ENCODE peak calls at places on chromosomes 12 and 14, in ten cellular contexts. V is fibroblast of lung; F is astrocyte of the cerebellum; B is tibial nerve; K is stomach; J is IMR-90; R is CD8-positive, alpha-beta T cell; Q is astrocyte; N is ovary; U is PC-3. X is an unnamed sample.

GRCh38 chr14:53715390-53715730 is 241.3 kb downstream of the BMP4 start:
- DNase-seq in U (peak), J (peak), R (no peak), F (peak), V (peak), Q (peak), B (no peak), K (no peak), N (no peak), X (no peak)

GRCh38 chr12:113422030-113422900 is at the start of gene SDSL:
- DNase-seq in F (no peak), V (peak), Q (peak), J (peak), B (no peak), U (peak), R (no peak), K (peak), N (peak), X (peak)

GRCh38 chr14:75101491-75101890 is 25.4 kb downstream of the NEK9 start:
- DNase-seq in J (no peak), V (no peak), U (no peak), F (no peak), K (no peak), N (no peak), B (no peak), R (no peak), Q (no peak), X (no peak)

GRCh38 chr12:96094201-96094600 is 58.8 kb upstream of the LTA4H start:
- DNase-seq in B (no peak), K (peak), R (no peak), J (no peak), U (peak), F (no peak), N (no peak), V (peak), Q (no peak), X (peak)

GRCh38 chr12:130136536-130136935 is 25.7 kb upstream of the FZD10 start:
- DNase-seq in R (no peak), K (no peak), J (no peak), N (no peak), F (no peak), B (no peak), Q (no peak), V (no peak), U (no peak), X (no peak)

GRCh38 chr14:21557084-21557901 is 22.6 kb downstream of the OR10G3 start:
- DNase-seq in N (peak), V (peak), K (peak), J (peak), B (peak), R (peak), F (peak), Q (peak), U (peak), X (peak)

GRCh38 chr12:42213954-42214426 is 24.1 kb downstream of the YAF2 start:
- DNase-seq in N (peak), J (peak), Q (peak), R (no peak), F (peak), K (peak), U (no peak), B (no peak), V (peak), X (no peak)

GRCh38 chr14:104976198-104977007 is 1.8 kb downstream of the AHNAK2 start:
- DNase-seq in F (no peak), K (peak), V (peak), R (peak), N (peak), B (peak), J (peak), Q (peak), U (peak), X (peak)

GRCh38 chr12:96526110-96526509 is 36.7 kb downstream of the CFAP54 start:
- DNase-seq in J (no peak), B (no peak), U (no peak), R (no peak), V (no peak), N (no peak), F (no peak), K (no peak), Q (no peak), X (no peak)

GRCh38 chr14:70827366-70828151 is 18.2 kb upstream of the MAP3K9 start:
- DNase-seq in U (peak), N (no peak), J (no peak), K (no peak), V (no peak), R (no peak), F (no peak), Q (no peak), B (no peak), X (no peak)

GRCh38 chr12:94263011-94263786 is 114.8 kb downstream of the PLXNC1 start:
- DNase-seq in K (no peak), Q (no peak), U (no peak), B (no peak), V (no peak), R (peak), F (no peak), J (no peak), N (peak), X (no peak)

GRCh38 chr14:36518031-36518585 is 1.9 kb downstream of the NKX2-1 start:
- DNase-seq in J (no peak), F (no peak), B (no peak), U (no peak), N (no peak), V (no peak), Q (no peak), K (no peak), R (no peak), X (no peak)

GRCh38 chr12:113266106-113266895 is 45.0 kb downstream of the TPCN1 start:
- DNase-seq in K (no peak), R (no peak), F (no peak), V (no peak), J (no peak), Q (no peak), U (no peak), B (no peak), N (peak), X (no peak)

GRCh38 chr12:124236651-124237050 is 58.2 kb upstream of the RFLNA start:
- DNase-seq in V (peak), F (peak), B (no peak), J (peak), N (no peak), R (no peak), Q (peak), U (no peak), K (no peak), X (no peak)

GRCh38 chr12:3164454-3165310 is 87.5 kb downstream of the TSPAN9 start:
- DNase-seq in J (peak), Q (no peak), V (no peak), K (no peak), N (no peak), F (no peak), U (no peak), B (no peak), R (no peak), X (no peak)

GRCh38 chr12:117403586-117404139 is 42.2 kb upstream of the NOS1 start:
- DNase-seq in J (no peak), K (no peak), B (no peak), V (no peak), F (no peak), U (no peak), N (no peak), R (no peak), Q (no peak), X (no peak)

GRCh38 chr12:100843061-100843460 is 48.5 kb downstream of the ANO4 start:
- DNase-seq in U (no peak), J (no peak), V (no peak), N (no peak), B (no peak), Q (no peak), F (no peak), K (no peak), R (no peak), X (no peak)

GRCh38 chr12:57171668-57172067 is 24.2 kb upstream of the LRP1-AS start:
- DNase-seq in F (no peak), V (peak), N (peak), Q (peak), K (no peak), U (no peak), R (peak), B (no peak), J (peak), X (no peak)

GRCh38 chr12:28938056-28938455 is 211.0 kb upstream of the FAR2 start:
- DNase-seq in R (no peak), F (no peak), K (no peak), Q (no peak), U (no peak), J (no peak), N (no peak), V (no peak), B (no peak), X (no peak)

GRCh38 chr12:111447571-111448265 is 42.0 kb downstream of the SH2B3 start:
- DNase-seq in N (no peak), F (no peak), B (no peak), V (no peak), Q (no peak), K (peak), U (no peak), J (no peak), R (no peak), X (no peak)

GRCh38 chr14:69133206-69134125 is 19.5 kb downstream of the DCAF5 start:
- DNase-seq in N (no peak), U (peak), F (no peak), B (no peak), V (peak), Q (peak), J (peak), K (no peak), R (no peak), X (no peak)

GRCh38 chr12:46675736-46676135 is 150.1 kb downstream of the SLC38A4 start:
- DNase-seq in R (no peak), U (peak), N (peak), J (peak), K (no peak), B (no peak), V (peak), F (peak), Q (peak), X (no peak)

GRCh38 chr14:101371691-101372493 is 189.4 kb upstream of the DIO3 start:
- DNase-seq in F (no peak), J (no peak), N (no peak), R (no peak), V (no peak), Q (no peak), K (no peak), B (no peak), U (no peak), X (no peak)

GRCh38 chr12:122886851-122887816 is 8.8 kb downstream of the VPS37B start:
- DNase-seq in F (peak), V (peak), R (no peak), U (peak), N (no peak), Q (peak), B (no peak), J (peak), K (peak), X (no peak)

GRCh38 chr12:64798165-64798564 is 26.3 kb upstream of the TBC1D30 start:
- DNase-seq in B (no peak), J (no peak), K (no peak), N (no peak), F (no peak), Q (no peak), U (no peak), R (no peak), V (no peak), X (no peak)

GRCh38 chr14:23089498-23090253 is 5.3 kb downstream of the ACIN1 start:
- DNase-seq in N (no peak), U (no peak), B (no peak), J (no peak), Q (no peak), K (no peak), V (no peak), R (no peak), F (no peak), X (no peak)

GRCh38 chr12:69291278-69291593 is 51.9 kb downstream of the CPSF6 start:
- DNase-seq in J (no peak), N (no peak), R (no peak), V (no peak), F (no peak), Q (no peak), B (no peak), U (no peak), K (no peak), X (no peak)

GRCh38 chr12:96201272-96202227 is 7.4 kb downstream of the ELK3 start:
- DNase-seq in F (no peak), N (no peak), V (no peak), U (no peak), J (no peak), Q (no peak), K (no peak), B (no peak), R (no peak), X (no peak)

GRCh38 chr14:64038857-64039542 is 186.2 kb downstream of the SYNE2 start:
- DNase-seq in J (peak), N (no peak), V (no peak), R (no peak), K (no peak), Q (no peak), F (no peak), U (no peak), B (no peak), X (no peak)

DNA sequence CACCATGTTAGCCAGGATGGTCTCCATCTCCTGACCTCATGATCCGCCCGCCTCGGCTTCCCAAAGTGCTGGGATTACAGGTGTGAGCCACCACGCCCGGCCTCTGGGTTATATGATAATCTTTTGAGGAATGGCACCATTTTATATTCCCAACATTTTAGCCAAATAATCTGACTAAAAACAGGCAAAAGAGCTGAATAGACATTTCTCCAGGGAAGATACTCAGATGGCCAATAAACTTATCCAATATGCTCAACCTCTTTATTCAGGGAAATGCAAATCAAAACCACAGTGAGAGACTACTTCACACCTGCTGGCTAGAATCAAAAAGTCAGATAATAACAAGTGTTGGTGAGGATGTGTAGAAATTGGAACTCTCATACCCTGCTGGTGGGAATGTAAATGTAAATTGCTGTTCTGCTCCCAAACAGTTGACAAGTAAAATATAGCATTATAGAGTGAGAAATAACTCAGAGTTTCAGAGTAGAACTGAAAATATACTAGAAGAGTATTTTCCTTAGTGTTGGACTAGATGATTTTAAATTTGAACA is 80.0 kb downstream of the RCOR1 start:
- DNase-seq in J (no peak), U (no peak), R (no peak), B (no peak), V (no peak), Q (no peak), F (no peak), N (no peak), K (no peak), X (no peak)
- TF ChIP-seq CTCF in J (peak), U (no peak), R (no peak), B (no peak), V (no peak), Q (peak), F (no peak), N (no peak), K (no peak), X (no peak)

GRCh38 chr14:94077111-94077821 is 3.7 kb downstream of the DDX24 start:
- DNase-seq in Q (no peak), F (no peak), J (no peak), R (no peak), K (no peak), B (no peak), N (no peak), V (no peak), U (no peak), X (no peak)
- H3K4me3 ChIP-seq in Q (no peak), F (no peak), J (peak), R (peak), K (peak), B (no peak), N (peak), V (no peak), U (peak), X (no peak)

GRCh38 chr14:77710364-77710763 is 2.5 kb downstream of the SLIRP start:
- DNase-seq in N (no peak), F (no peak), V (no peak), R (no peak), Q (no peak), K (no peak), J (no peak), U (no peak), B (no peak), X (no peak)

GRCh38 chr14:77708749-77709148 is 846 bp downstream of the SLIRP start:
- DNase-seq in J (no peak), U (no peak), V (no peak), Q (no peak), R (no peak), F (no peak), K (no peak), N (no peak), B (no peak), X (no peak)

GRCh38 chr14:77709412-77709811 is 1.5 kb downstream of the SLIRP start:
- DNase-seq in Q (no peak), K (no peak), J (no peak), V (no peak), B (no peak), N (no peak), U (no peak), F (no peak), R (no peak), X (no peak)

GRCh38 chr14:77707724-77708408 is at the start of the genes ALKBH1 and SLIRP:
- DNase-seq in K (peak), R (peak), J (peak), U (peak), B (peak), Q (peak), N (peak), V (peak), F (peak), X (peak)

DNA sequence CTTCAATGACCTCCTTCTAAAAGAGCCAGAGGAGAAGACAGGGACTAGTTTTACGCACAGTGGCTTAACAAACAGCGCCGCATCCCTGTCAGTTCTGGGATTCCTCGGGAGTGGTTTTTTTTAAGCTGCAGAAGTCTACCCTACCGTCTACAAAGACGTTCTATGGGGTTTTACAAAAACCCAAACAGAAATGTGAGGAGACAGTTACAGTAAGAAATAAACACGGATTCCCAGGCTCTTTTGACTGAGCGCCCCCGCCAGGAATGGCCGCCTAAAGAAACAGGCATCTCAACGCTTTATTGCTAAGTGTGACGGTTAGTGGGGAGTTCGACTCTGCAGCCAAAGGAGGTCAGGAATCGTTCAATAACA is 484 bp downstream of the ALKBH1 start:
- DNase-seq in Q (peak), J (peak), R (peak), B (no peak), F (peak), U (peak), N (no peak), K (no peak), V (peak), X (peak)
- TF ChIP-seq CTCF in Q (peak), J (peak), R (no peak), B (peak), F (peak), U (peak), N (no peak), K (no peak), V (peak), X (peak)

GRCh38 chr12:121575051-121575450 is 5.8 kb downstream of the KDM2B start:
- DNase-seq in R (no peak), B (no peak), U (no peak), V (no peak), F (no peak), Q (no peak), K (no peak), N (no peak), J (no peak), X (no peak)

GRCh38 chr12:121578230-121579189 is 2.3 kb downstream of the KDM2B start:
- DNase-seq in V (no peak), B (no peak), J (peak), K (no peak), Q (no peak), R (peak), U (no peak), N (peak), F (no peak), X (no peak)

GRCh38 chr12:121577443-121578180 is 3.2 kb downstream of the KDM2B start:
- DNase-seq in N (peak), R (no peak), F (no peak), K (no peak), V (no peak), B (no peak), Q (no peak), J (no peak), U (no peak), X (no peak)

GRCh38 chr12:121575952-121576615 is 4.7 kb downstream of the KDM2B start:
- DNase-seq in N (no peak), Q (no peak), B (no peak), V (no peak), F (no peak), R (no peak), K (no peak), U (no peak), J (no peak), X (no peak)

DNA sequence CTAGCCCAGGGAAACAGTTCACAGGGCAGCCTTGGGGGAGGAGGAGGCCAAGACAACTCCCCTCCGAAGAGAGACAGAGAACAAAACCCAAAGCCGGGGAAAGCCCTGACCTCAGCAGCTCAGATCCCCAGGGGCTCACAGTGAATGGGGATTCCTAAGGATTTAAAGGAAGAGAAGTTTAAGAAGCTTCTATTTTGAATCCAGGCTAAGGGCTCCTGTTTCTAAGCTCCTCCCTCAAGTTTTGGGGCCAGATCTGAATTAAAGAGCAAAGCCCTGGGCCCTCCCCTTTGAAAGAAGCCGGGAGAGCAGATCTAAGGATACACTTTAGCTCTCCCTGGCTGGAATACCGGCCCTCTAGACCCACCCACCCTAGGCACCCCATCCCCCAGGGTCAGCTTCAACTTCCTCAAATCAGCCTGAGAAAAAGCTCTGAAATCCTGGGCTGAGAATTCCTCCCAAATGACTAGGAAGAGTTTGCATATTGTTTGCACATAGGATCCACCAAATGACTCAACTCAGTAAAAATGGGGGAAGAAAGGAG is 3.9 kb downstream of the KDM2B start:
- DNase-seq in B (no peak), F (peak), U (peak), J (peak), V (peak), N (peak), R (no peak), Q (peak), K (no peak), X (peak)
- H3K4me3 ChIP-seq in B (no peak), F (peak), U (peak), J (no peak), V (no peak), N (no peak), R (no peak), Q (peak), K (no peak), X (peak)

GRCh38 chr12:104669851-104670337 is 213.1 kb downstream of the CHST11 start:
- DNase-seq in R (peak), N (peak), V (peak), J (peak), B (no peak), U (no peak), F (peak), Q (peak), K (peak), X (no peak)

GRCh38 chr12:104667139-104667538 is 210.4 kb downstream of the CHST11 start:
- DNase-seq in J (peak), Q (peak), B (no peak), V (peak), N (no peak), U (no peak), K (no peak), F (no peak), R (no peak), X (no peak)

GRCh38 chr12:104668274-104668718 is 211.5 kb downstream of the CHST11 start:
- DNase-seq in V (peak), K (no peak), J (peak), R (no peak), Q (peak), N (peak), F (no peak), B (no peak), U (no peak), X (no peak)

GRCh38 chr12:104670439-104671406 is 214.0 kb downstream of the CHST11 start:
- DNase-seq in F (no peak), U (no peak), R (no peak), N (no peak), V (no peak), B (no peak), K (no peak), J (no peak), Q (no peak), X (no peak)

GRCh38 chr12:104669057-104669770 is 212.5 kb downstream of the CHST11 start:
- DNase-seq in R (no peak), F (no peak), U (peak), K (peak), J (no peak), Q (no peak), B (peak), V (no peak), N (peak), X (no peak)
- TF ChIP-seq CTCF in R (no peak), F (peak), U (no peak), K (peak), J (no peak), Q (no peak), B (peak), V (peak), N (no peak), X (peak)